ENCODE peak calls at places on chromosome 11, in five cellular contexts. One of them, this sample, is unnamed.

GRCh38 chr11:17366491-17366890 is 14.9 kb downstream of the NCR3LG1 start:
- DNase-seq in fibroblast of the aortic adventitia: no peak
- DNase-seq in right cardiac atrium: no peak
- DNase-seq in NCI-H146: no peak
- DNase-seq in CD4-positive, CD25-positive, alpha-beta regulatory T cell: no peak
- DNase-seq in this sample: no peak

GRCh38 chr11:75639752-75640151 is 29.1 kb downstream of the MAP6 start:
- DNase-seq in NCI-H146: peak
- DNase-seq in right cardiac atrium: peak
- DNase-seq in fibroblast of the aortic adventitia: peak
- DNase-seq in CD4-positive, CD25-positive, alpha-beta regulatory T cell: no peak
- DNase-seq in this sample: peak

GRCh38 chr11:10273738-10274137 is 20.3 kb downstream of the SBF2 start:
- DNase-seq in fibroblast of the aortic adventitia: no peak
- DNase-seq in right cardiac atrium: no peak
- DNase-seq in NCI-H146: no peak
- DNase-seq in CD4-positive, CD25-positive, alpha-beta regulatory T cell: no peak
- DNase-seq in this sample: no peak

GRCh38 chr11:199004-199581 is 6.2 kb downstream of the SCGB1C1 start:
- DNase-seq in NCI-H146: no peak
- DNase-seq in CD4-positive, CD25-positive, alpha-beta regulatory T cell: no peak
- DNase-seq in right cardiac atrium: peak
- DNase-seq in fibroblast of the aortic adventitia: no peak
- DNase-seq in this sample: peak

GRCh38 chr11:7254731-7255291 is 3.1 kb downstream of the SYT9 start:
- DNase-seq in CD4-positive, CD25-positive, alpha-beta regulatory T cell: no peak
- DNase-seq in NCI-H146: no peak
- DNase-seq in right cardiac atrium: no peak
- DNase-seq in fibroblast of the aortic adventitia: no peak
- DNase-seq in this sample: no peak

GRCh38 chr11:114847599-114847998 is 169.3 kb downstream of the NXPE2 start:
- DNase-seq in NCI-H146: peak
- DNase-seq in fibroblast of the aortic adventitia: no peak
- DNase-seq in CD4-positive, CD25-positive, alpha-beta regulatory T cell: no peak
- DNase-seq in right cardiac atrium: no peak
- DNase-seq in this sample: no peak

GRCh38 chr11:122808494-122808893 is 29.8 kb upstream of the CRTAM start:
- DNase-seq in CD4-positive, CD25-positive, alpha-beta regulatory T cell: no peak
- DNase-seq in fibroblast of the aortic adventitia: peak
- DNase-seq in right cardiac atrium: no peak
- DNase-seq in NCI-H146: no peak
- DNase-seq in this sample: no peak

GRCh38 chr11:116895053-116895757 is 57.8 kb upstream of the APOA1 start:
- DNase-seq in fibroblast of the aortic adventitia: no peak
- DNase-seq in right cardiac atrium: peak
- DNase-seq in NCI-H146: no peak
- DNase-seq in CD4-positive, CD25-positive, alpha-beta regulatory T cell: peak
- DNase-seq in this sample: peak

GRCh38 chr11:112298535-112298934 is 37.9 kb upstream of the PLET1 start:
- DNase-seq in right cardiac atrium: peak
- DNase-seq in NCI-H146: no peak
- DNase-seq in fibroblast of the aortic adventitia: no peak
- DNase-seq in CD4-positive, CD25-positive, alpha-beta regulatory T cell: no peak
- DNase-seq in this sample: peak

GRCh38 chr11:45048870-45049825 is 97.3 kb upstream of the PRDM11 start:
- DNase-seq in fibroblast of the aortic adventitia: peak
- DNase-seq in right cardiac atrium: peak
- DNase-seq in CD4-positive, CD25-positive, alpha-beta regulatory T cell: no peak
- DNase-seq in NCI-H146: no peak
- DNase-seq in this sample: peak

GRCh38 chr11:121634889-121635288 is 182.1 kb upstream of the SORL1-AS1 start:
- DNase-seq in fibroblast of the aortic adventitia: peak
- DNase-seq in right cardiac atrium: no peak
- DNase-seq in CD4-positive, CD25-positive, alpha-beta regulatory T cell: no peak
- DNase-seq in NCI-H146: no peak
- DNase-seq in this sample: no peak

GRCh38 chr11:116500833-116501622 is 271.8 kb downstream of the BUD13 start:
- DNase-seq in fibroblast of the aortic adventitia: no peak
- DNase-seq in CD4-positive, CD25-positive, alpha-beta regulatory T cell: no peak
- DNase-seq in NCI-H146: peak
- DNase-seq in right cardiac atrium: no peak
- DNase-seq in this sample: no peak

GRCh38 chr11:75576445-75577049 is 14.5 kb downstream of the SERPINH1 start:
- DNase-seq in fibroblast of the aortic adventitia: peak
- DNase-seq in right cardiac atrium: peak
- DNase-seq in CD4-positive, CD25-positive, alpha-beta regulatory T cell: no peak
- DNase-seq in NCI-H146: no peak
- DNase-seq in this sample: no peak

GRCh38 chr11:35418282-35418846 is 994 bp downstream of the SLC1A2 start:
- DNase-seq in CD4-positive, CD25-positive, alpha-beta regulatory T cell: no peak
- DNase-seq in fibroblast of the aortic adventitia: no peak
- DNase-seq in NCI-H146: no peak
- DNase-seq in right cardiac atrium: peak
- DNase-seq in this sample: no peak

GRCh38 chr11:36304349-36304748 is 8.3 kb downstream of the PRR5L start:
- DNase-seq in NCI-H146: no peak
- DNase-seq in fibroblast of the aortic adventitia: no peak
- DNase-seq in right cardiac atrium: no peak
- DNase-seq in CD4-positive, CD25-positive, alpha-beta regulatory T cell: no peak
- DNase-seq in this sample: no peak

GRCh38 chr11:12813371-12814225 is 139.4 kb downstream of the TEAD1 start:
- DNase-seq in NCI-H146: no peak
- DNase-seq in CD4-positive, CD25-positive, alpha-beta regulatory T cell: no peak
- DNase-seq in right cardiac atrium: peak
- DNase-seq in fibroblast of the aortic adventitia: peak
- DNase-seq in this sample: peak

GRCh38 chr11:62144641-62145255 is 20.9 kb downstream of the INCENP start:
- DNase-seq in fibroblast of the aortic adventitia: no peak
- DNase-seq in NCI-H146: no peak
- DNase-seq in right cardiac atrium: no peak
- DNase-seq in CD4-positive, CD25-positive, alpha-beta regulatory T cell: no peak
- DNase-seq in this sample: no peak

GRCh38 chr11:75654314-75654713 is 14.5 kb downstream of the MAP6 start:
- DNase-seq in right cardiac atrium: no peak
- DNase-seq in fibroblast of the aortic adventitia: peak
- DNase-seq in CD4-positive, CD25-positive, alpha-beta regulatory T cell: peak
- DNase-seq in NCI-H146: no peak
- DNase-seq in this sample: no peak

GRCh38 chr11:121451178-121451981 is 734 bp upstream of the SORL1 start:
- DNase-seq in fibroblast of the aortic adventitia: no peak
- DNase-seq in right cardiac atrium: no peak
- DNase-seq in CD4-positive, CD25-positive, alpha-beta regulatory T cell: peak
- DNase-seq in NCI-H146: peak
- DNase-seq in this sample: no peak

GRCh38 chr11:112852141-112852853 is 108.9 kb upstream of the NCAM1 start:
- DNase-seq in NCI-H146: no peak
- DNase-seq in right cardiac atrium: no peak
- DNase-seq in fibroblast of the aortic adventitia: peak
- DNase-seq in CD4-positive, CD25-positive, alpha-beta regulatory T cell: no peak
- DNase-seq in this sample: no peak

GRCh38 chr11:124793466-124794278 is 6.5 kb downstream of the MSANTD2 start:
- DNase-seq in fibroblast of the aortic adventitia: peak
- DNase-seq in NCI-H146: peak
- DNase-seq in right cardiac atrium: no peak
- DNase-seq in CD4-positive, CD25-positive, alpha-beta regulatory T cell: peak
- DNase-seq in this sample: no peak

GRCh38 chr11:76589477-76589876 is 81.1 kb downstream of the LRRC32 start:
- DNase-seq in fibroblast of the aortic adventitia: no peak
- DNase-seq in right cardiac atrium: no peak
- DNase-seq in NCI-H146: no peak
- DNase-seq in CD4-positive, CD25-positive, alpha-beta regulatory T cell: no peak
- DNase-seq in this sample: no peak

GRCh38 chr11:119316017-119316728 is 757 bp downstream of the MCAM start:
- DNase-seq in right cardiac atrium: peak
- DNase-seq in NCI-H146: peak
- DNase-seq in CD4-positive, CD25-positive, alpha-beta regulatory T cell: no peak
- DNase-seq in fibroblast of the aortic adventitia: no peak
- DNase-seq in this sample: peak

GRCh38 chr11:100777118-100777517 is 90.0 kb downstream of the ARHGAP42 start:
- DNase-seq in NCI-H146: no peak
- DNase-seq in fibroblast of the aortic adventitia: no peak
- DNase-seq in right cardiac atrium: no peak
- DNase-seq in CD4-positive, CD25-positive, alpha-beta regulatory T cell: no peak
- DNase-seq in this sample: no peak

GRCh38 chr11:44733877-44734276 is 7.1 kb downstream of the TSPAN18 start:
- DNase-seq in NCI-H146: no peak
- DNase-seq in CD4-positive, CD25-positive, alpha-beta regulatory T cell: no peak
- DNase-seq in fibroblast of the aortic adventitia: no peak
- DNase-seq in right cardiac atrium: no peak
- DNase-seq in this sample: no peak